ENCODE peak calls at places on chromosomes 1 and 21, in five cellular contexts. X, A, T, R and G are unnamed samples.

GRCh38 chr1:63928197-63929105 is 154.6 kb downstream of the ROR1 start:
- DNase-seq in T (no peak), A (no peak), X (no peak), R (no peak), G (no peak)

GRCh38 chr1:160623860-160624259 is 23.0 kb downstream of the SLAMF1 start:
- DNase-seq in A (no peak), R (no peak), T (no peak), X (no peak), G (no peak)

GRCh38 chr21:16280731-16281130 is 550.9 kb downstream of the USP25 start:
- DNase-seq in A (no peak), X (no peak), T (no peak), R (no peak), G (no peak)

GRCh38 chr21:46443910-46444309 is 14.8 kb upstream of the DIP2A start:
- DNase-seq in T (no peak), R (no peak), X (no peak), A (no peak), G (no peak)

GRCh38 chr1:54124472-54124871 is 28.3 kb downstream of the CDCP2 start:
- DNase-seq in X (no peak), R (no peak), A (peak), T (peak), G (no peak)

GRCh38 chr1:89206361-89206760 is 7.6 kb upstream of the GBP4 start:
- DNase-seq in R (no peak), T (no peak), X (no peak), A (no peak), G (no peak)

GRCh38 chr1:182561432-182561831 is 27.6 kb downstream of the RNASEL start:
- DNase-seq in T (no peak), R (no peak), X (no peak), A (no peak), G (no peak)

GRCh38 chr1:63773815-63774616 is at the start of gene ROR1:
- DNase-seq in A (peak), T (peak), X (peak), R (peak), G (peak)

GRCh38 chr1:179742717-179743678 is at the start of gene FAM163A:
- DNase-seq in T (peak), X (no peak), R (peak), A (no peak), G (peak)

GRCh38 chr1:48793863-48794262 is 17.2 kb upstream of the BEND5 start:
- DNase-seq in T (peak), A (no peak), R (no peak), X (no peak), G (no peak)

GRCh38 chr1:173168941-173169340 is 38.2 kb downstream of the TNFSF4 start:
- DNase-seq in R (no peak), A (no peak), T (no peak), X (no peak), G (no peak)

GRCh38 chr1:167950569-167950968 is 13.7 kb upstream of the MPC2 start:
- DNase-seq in A (no peak), T (no peak), X (no peak), R (no peak), G (no peak)

GRCh38 chr21:29641635-29642550 is 297.9 kb downstream of the GRIK1 start:
- DNase-seq in R (no peak), A (no peak), X (no peak), T (no peak), G (peak)

GRCh38 chr1:83705091-83705490 is 293.8 kb downstream of the TTLL7 start:
- DNase-seq in R (no peak), X (no peak), A (no peak), T (no peak), G (no peak)

GRCh38 chr1:178513278-178513983 is 522 bp downstream of the TEX35 start:
- DNase-seq in A (no peak), R (no peak), T (peak), X (no peak), G (no peak)

GRCh38 chr1:203860396-203860951 is 925 bp upstream of the SNRPE start:
- DNase-seq in R (no peak), X (peak), T (peak), A (no peak), G (peak)

GRCh38 chr21:42117229-42118048 is 46.3 kb downstream of the UMODL1 start:
- DNase-seq in T (peak), X (peak), R (peak), A (peak), G (peak)
- H3K4me3 ChIP-seq in T (no peak), X (no peak), R (no peak), A (no peak), G (peak)

GRCh38 chr1:65896721-65897120 is 104.0 kb downstream of the PDE4B start:
- DNase-seq in R (no peak), X (no peak), T (no peak), A (no peak), G (no peak)
- H3K27ac ChIP-seq in R (no peak), X (no peak), T (no peak), A (no peak), G (no peak)

GRCh38 chr1:116825735-116826438 is 71.7 kb downstream of the CD2 start:
- DNase-seq in R (no peak), A (no peak), T (no peak), X (no peak), G (peak)
- H3K4me3 ChIP-seq in R (no peak), A (no peak), T (no peak), X (no peak), G (no peak)

DNA sequence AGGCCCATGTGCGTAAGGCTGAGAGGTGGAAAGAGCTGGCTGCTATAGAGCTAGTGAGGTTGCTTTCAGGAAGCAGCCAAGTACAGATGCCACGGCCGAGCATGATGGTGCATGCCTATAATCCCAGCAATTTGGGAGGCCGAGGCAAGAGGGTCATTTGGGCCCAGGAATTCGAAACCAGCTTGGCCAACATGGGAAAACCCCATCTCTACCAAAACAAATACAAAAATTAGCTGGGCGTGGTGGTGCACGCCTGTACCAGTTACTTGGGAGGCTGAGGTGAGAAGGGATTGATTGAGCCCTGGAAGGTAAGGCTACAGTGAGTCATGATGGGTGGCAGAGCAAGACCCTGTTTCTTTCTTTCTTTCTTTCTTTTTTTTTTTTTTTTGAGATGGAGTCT is 2.7 kb downstream of the CCDC24 start:
- DNase-seq in R (no peak), A (no peak), X (no peak), T (no peak), G (no peak)
- H3K27ac ChIP-seq in R (no peak), A (no peak), X (no peak), T (no peak), G (no peak)

GRCh38 chr1:87684786-87685185 is 356.1 kb downstream of the LMO4 start:
- DNase-seq in R (no peak), A (no peak), X (no peak), T (peak), G (peak)

GRCh38 chr1:87684194-87684593 is 355.5 kb downstream of the LMO4 start:
- DNase-seq in T (peak), R (no peak), X (peak), A (no peak), G (peak)

GRCh38 chr1:87682565-87682964 is 353.9 kb downstream of the LMO4 start:
- DNase-seq in R (no peak), T (peak), X (no peak), A (no peak), G (peak)

GRCh38 chr1:87685366-87686136 is 356.9 kb downstream of the LMO4 start:
- DNase-seq in R (no peak), X (no peak), A (no peak), T (peak), G (peak)

GRCh38 chr1:87683557-87683956 is 354.9 kb downstream of the LMO4 start:
- DNase-seq in A (no peak), T (no peak), X (no peak), R (no peak), G (peak)
- H3K4me3 ChIP-seq in A (peak), T (peak), X (no peak), R (no peak), G (peak)

GRCh38 chr1:56576880-56577858 is 2.2 kb downstream of the PLPP3 start:
- DNase-seq in R (peak), T (peak), A (no peak), X (peak), G (peak)
- H3K27ac ChIP-seq in R (peak), T (peak), A (peak), X (peak), G (no peak)

GRCh38 chr1:31792541-31792940 is 23.3 kb downstream of the SPOCD1 start:
- DNase-seq in R (no peak), X (no peak), A (peak), T (no peak), G (peak)
- H3K4me3 ChIP-seq in R (no peak), X (no peak), A (no peak), T (no peak), G (no peak)

DNA sequence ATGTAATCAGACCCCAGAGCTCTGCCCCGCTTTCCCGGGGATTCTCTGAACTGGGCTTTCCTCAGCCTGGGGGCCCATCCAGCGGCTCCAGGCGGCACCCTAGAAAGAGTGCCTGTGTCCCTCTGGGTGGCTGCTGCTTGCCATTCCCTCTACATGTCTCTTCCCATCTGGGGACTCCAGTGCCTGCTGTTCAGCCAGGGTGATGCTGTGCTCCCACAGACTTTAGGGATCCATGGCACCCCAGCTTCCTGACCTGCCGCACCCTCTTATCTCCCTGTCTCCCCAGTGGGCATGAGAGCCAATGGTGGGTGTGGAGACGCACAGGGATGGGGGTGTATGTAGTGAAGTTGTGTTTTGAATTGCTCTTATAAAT is 16.2 kb downstream of the TRAPPC10 start:
- DNase-seq in A (no peak), T (no peak), R (no peak), X (no peak), G (no peak)
- H3K27ac ChIP-seq in A (no peak), T (peak), R (no peak), X (no peak), G (no peak)

DNA sequence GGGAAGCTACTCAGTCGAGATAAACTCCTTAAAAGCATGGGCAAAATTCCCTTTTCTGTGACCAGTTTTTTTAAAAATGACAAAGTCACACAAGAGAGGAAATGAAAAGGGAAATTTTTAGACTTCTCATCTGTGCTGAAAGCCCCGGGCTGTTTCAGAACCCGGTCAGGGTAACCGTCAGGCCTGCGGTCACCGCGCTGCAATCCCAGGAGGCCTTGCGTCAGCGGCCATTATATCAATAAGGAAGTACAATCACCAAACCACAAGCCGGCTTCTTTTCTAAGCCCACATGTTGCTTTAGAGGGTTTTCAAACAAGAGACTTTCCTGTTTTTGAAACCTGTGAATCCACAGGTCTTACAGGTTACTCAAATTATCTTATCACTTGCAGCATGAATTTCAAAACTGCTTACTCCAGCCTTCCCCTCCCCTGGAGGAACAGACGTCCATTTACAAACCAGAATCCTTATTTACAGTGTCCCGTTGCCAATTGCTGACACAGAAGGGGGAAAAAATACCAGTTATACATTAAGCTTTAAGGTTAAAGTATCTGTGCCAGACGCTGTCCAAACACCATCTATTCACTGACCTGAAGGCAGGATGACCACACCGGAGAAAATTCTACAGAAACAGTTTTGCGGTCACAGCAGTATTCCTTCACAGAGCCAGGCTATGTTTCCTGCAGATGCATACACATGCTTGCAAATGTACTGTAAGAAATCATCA is 165.3 kb downstream of the TOMM20 start:
- DNase-seq in T (no peak), R (peak), A (peak), X (peak), G (no peak)
- H3K4me3 ChIP-seq in T (no peak), R (no peak), A (no peak), X (peak), G (no peak)